ENCODE peak calls at places on chromosome 16, in ten cellular contexts. O is adrenal gland; S is thyroid gland; W is psoas muscle; R is left ventricle myocardium inferior; A is tibial nerve; U is neural progenitor cell; B is AG04450; E is upper lobe of left lung; F is naive thymus-derived CD4-positive, alpha-beta T cell. H is an unnamed sample.
A peak's percentile ranks its signal among the peaks of the same experiment; 100 is the strongest.

GRCh38 chr16:47018223-47018891 is 44.9 kb upstream of the DNAJA2 start:
- DNase-seq in O (peak; percentile 73), S (peak; percentile 62), W (no peak), R (no peak), A (no peak), U (peak; percentile 73), B (no peak), E (peak; percentile 44), F (no peak), H (no peak)

GRCh38 chr16:72946474-72947194 is 101.3 kb downstream of the ZFHX3 start:
- DNase-seq in O (peak; percentile 95), S (peak; percentile 50), W (no peak), R (peak; percentile 42), A (no peak), U (no peak), B (no peak), E (no peak), F (no peak), H (no peak)

GRCh38 chr16:69112285-69113129 is 7.1 kb downstream of the HAS3 start:
- DNase-seq in O (peak; percentile 65), S (peak; percentile 42), W (peak; percentile 43), R (peak; percentile 42), A (peak; percentile 32), U (peak; percentile 84), B (no peak), E (peak; percentile 69), F (peak; percentile 60), H (no peak)

GRCh38 chr16:57314161-57314785 is 29.8 kb upstream of the PLLP start:
- DNase-seq in O (no peak), S (no peak), W (no peak), R (no peak), A (no peak), U (no peak), B (no peak), E (no peak), F (peak; percentile 21), H (no peak)

GRCh38 chr16:11003141-11003540 is 58.8 kb downstream of the CLEC16A start:
- DNase-seq in O (no peak), S (no peak), W (no peak), R (no peak), A (no peak), U (no peak), B (no peak), E (no peak), F (no peak), H (no peak)

GRCh38 chr16:29816694-29817441 is 916 bp downstream of the PAGR1 start:
- DNase-seq in O (peak; percentile 85), S (peak; percentile 83), W (peak; percentile 61), R (peak; percentile 66), A (no peak), U (peak; percentile 62), B (no peak), E (peak; percentile 77), F (peak; percentile 76), H (no peak)

GRCh38 chr16:1028056-1028455 is 44.5 kb upstream of the SSTR5 start:
- DNase-seq in O (no peak), S (no peak), W (no peak), R (no peak), A (no peak), U (no peak), B (no peak), E (no peak), F (no peak), H (no peak)

GRCh38 chr16:64478258-64478906 is 643.5 kb downstream of the CDH11 start:
- DNase-seq in O (no peak), S (peak; percentile 12), W (no peak), R (no peak), A (no peak), U (no peak), B (no peak), E (no peak), F (no peak), H (no peak)

GRCh38 chr16:25912321-25912720 is 220.6 kb downstream of the HS3ST4 start:
- DNase-seq in O (no peak), S (no peak), W (no peak), R (no peak), A (no peak), U (no peak), B (no peak), E (no peak), F (no peak), H (no peak)

GRCh38 chr16:25916091-25916490 is 224.3 kb downstream of the HS3ST4 start:
- DNase-seq in O (no peak), S (no peak), W (no peak), R (no peak), A (no peak), U (no peak), B (no peak), E (no peak), F (no peak), H (no peak)

GRCh38 chr16:25914357-25914962 is 222.7 kb downstream of the HS3ST4 start:
- DNase-seq in O (no peak), S (no peak), W (no peak), R (no peak), A (no peak), U (no peak), B (no peak), E (no peak), F (no peak), H (no peak)
- H3K9me3 ChIP-seq in O (no peaks in the 10 kb centered on the region), S (no peaks in the 10 kb centered on the region), W (no peaks in the 10 kb centered on the region), R (no peaks in the 10 kb centered on the region), A (no peaks in the 10 kb centered on the region), U (no peaks in the 10 kb centered on the region), B (peaks cover 24% of the 10 kb centered on the region), E (no peaks in the 10 kb centered on the region), F (no peaks in the 10 kb centered on the region), H (no peaks in the 10 kb centered on the region)

DNA sequence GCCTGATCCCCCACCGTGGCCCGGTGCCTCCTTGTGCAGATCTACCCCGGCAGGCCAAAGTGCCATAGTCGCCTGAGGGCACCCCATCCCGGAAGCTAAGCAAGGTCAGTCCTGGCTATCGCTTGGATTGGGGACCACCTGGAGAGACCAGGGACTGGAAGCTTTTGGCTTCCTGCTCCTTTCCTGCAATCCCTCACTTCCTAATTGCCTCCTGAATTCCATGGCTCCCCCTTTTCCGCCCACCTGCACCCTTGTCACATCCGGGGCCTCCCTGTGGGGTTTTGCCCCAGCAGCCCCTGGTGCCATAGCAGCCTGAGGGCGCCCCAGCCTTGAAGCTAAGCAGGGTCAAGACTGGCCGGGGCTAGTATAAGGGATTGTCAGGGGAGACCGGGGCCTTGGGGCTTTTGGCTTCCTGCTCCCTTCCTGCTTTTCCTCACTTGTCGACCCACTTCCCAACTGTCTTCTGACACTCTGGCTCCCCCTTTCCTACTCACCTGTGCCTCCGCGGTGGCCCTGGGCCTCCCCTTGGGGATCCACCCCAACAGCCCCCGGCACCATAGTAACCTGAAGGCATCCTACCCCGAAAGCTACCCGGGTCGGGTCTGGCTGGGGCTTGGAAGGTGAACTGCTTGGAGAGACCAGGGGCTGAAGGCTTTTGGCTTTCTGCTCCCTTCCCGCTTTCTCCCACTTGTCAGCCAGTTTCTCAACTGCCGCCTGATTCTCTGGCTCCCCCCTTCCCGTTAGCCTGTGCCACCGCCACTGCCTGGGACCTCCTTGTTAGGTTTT is 2293.6 kb downstream of the TP53TG3F start:
- DNase-seq in O (no peak), S (no peak), W (no peak), R (no peak), A (no peak), U (no peak), B (no peak), E (no peak), F (no peak), H (no peak)
- H3K9me3 ChIP-seq in O (no peaks in the 10 kb centered on the region), S (no peaks in the 10 kb centered on the region), W (peaks cover 7% of the 10 kb centered on the region), R (peaks cover 2% of the 10 kb centered on the region), A (no peaks in the 10 kb centered on the region), U (peaks cover 8% of the 10 kb centered on the region), B (peaks cover 71% of the 10 kb centered on the region), E (peaks cover 2% of the 10 kb centered on the region), F (no peaks in the 10 kb centered on the region), H (peaks cover 16% of the 10 kb centered on the region)

GRCh38 chr16:31888735-31889134 is 15.1 kb downstream of the ZNF267 start:
- DNase-seq in O (no peak), S (no peak), W (no peak), R (no peak), A (no peak), U (no peak), B (no peak), E (no peak), F (no peak), H (no peak)

GRCh38 chr16:31897283-31897682 is 23.7 kb downstream of the ZNF267 start:
- DNase-seq in O (no peak), S (no peak), W (no peak), R (no peak), A (no peak), U (no peak), B (no peak), E (no peak), F (no peak), H (no peak)

GRCh38 chr16:31899505-31899904 is 25.9 kb downstream of the ZNF267 start:
- DNase-seq in O (no peak), S (no peak), W (no peak), R (no peak), A (no peak), U (no peak), B (no peak), E (no peak), F (no peak), H (no peak)

DNA sequence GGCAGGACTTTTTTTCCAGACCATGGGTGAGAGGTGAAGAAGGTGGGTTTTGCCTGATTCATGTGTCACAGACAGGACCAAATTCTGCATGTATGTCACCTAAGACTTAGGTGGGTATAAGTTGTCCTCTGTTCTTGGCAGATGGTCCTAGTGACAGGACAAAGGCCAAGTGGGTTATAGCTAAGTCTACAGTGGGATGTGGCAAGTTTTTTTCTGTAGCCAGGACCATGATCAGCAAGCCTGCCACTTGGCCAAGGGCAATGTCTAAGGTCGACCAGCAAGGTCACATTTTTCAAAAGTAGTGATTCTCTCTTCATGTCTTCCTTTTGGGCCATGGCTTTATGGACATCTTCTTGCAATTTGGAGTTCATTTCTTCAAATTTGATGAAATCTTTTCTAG is 20.2 kb downstream of the ZNF267 start:
- DNase-seq in O (no peak), S (no peak), W (no peak), R (no peak), A (no peak), U (no peak), B (no peak), E (no peak), F (no peak), H (no peak)
- H3K9me3 ChIP-seq in O (no peaks in the 10 kb centered on the region), S (no peaks in the 10 kb centered on the region), W (peaks cover 22% of the 10 kb centered on the region), R (peaks cover 37% of the 10 kb centered on the region), A (no peaks in the 10 kb centered on the region), U (peaks cover 36% of the 10 kb centered on the region), B (peaks cover 19% of the 10 kb centered on the region), E (peaks cover 32% of the 10 kb centered on the region), F (no peaks in the 10 kb centered on the region), H (no peaks in the 10 kb centered on the region)

GRCh38 chr16:81838794-81839193 is 59.7 kb downstream of the PLCG2 start:
- DNase-seq in O (no peak), S (no peak), W (no peak), R (no peak), A (no peak), U (no peak), B (no peak), E (no peak), F (no peak), H (no peak)

GRCh38 chr16:81834868-81835267 is 55.8 kb downstream of the PLCG2 start:
- DNase-seq in O (no peak), S (no peak), W (no peak), R (no peak), A (no peak), U (no peak), B (no peak), E (no peak), F (no peak), H (no peak)

GRCh38 chr16:81833751-81834150 is 54.7 kb downstream of the PLCG2 start:
- DNase-seq in O (no peak), S (no peak), W (no peak), R (no peak), A (no peak), U (no peak), B (no peak), E (no peak), F (no peak), H (no peak)

GRCh38 chr16:81836279-81837054 is 57.4 kb downstream of the PLCG2 start:
- DNase-seq in O (no peak), S (no peak), W (no peak), R (no peak), A (no peak), U (no peak), B (no peak), E (no peak), F (no peak), H (no peak)

DNA sequence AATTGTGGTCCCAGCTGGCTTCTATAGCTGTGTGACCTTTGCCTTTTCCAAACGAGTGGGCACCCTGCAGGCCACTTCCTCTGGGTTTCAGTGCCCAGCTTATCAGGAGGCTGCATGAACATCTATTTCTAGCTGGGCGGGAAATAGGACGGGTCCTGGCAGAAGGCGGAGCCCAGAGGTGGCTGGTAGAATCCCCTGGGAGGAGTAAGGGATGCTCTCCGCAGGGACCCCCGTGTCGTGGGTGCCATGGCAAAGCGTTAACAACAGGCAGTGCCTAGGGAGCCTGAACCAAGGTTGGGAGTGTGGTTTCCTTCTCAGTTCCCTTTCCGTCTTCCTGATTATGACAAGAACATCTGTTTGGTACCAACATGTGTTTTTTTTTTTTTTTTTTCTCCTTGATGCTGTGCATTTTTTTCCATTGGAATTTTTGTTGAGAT is 58.2 kb downstream of the PLCG2 start:
- DNase-seq in O (no peak), S (no peak), W (no peak), R (no peak), A (no peak), U (no peak), B (no peak), E (no peak), F (no peak), H (no peak)
- H3K9me3 ChIP-seq in O (no peaks in the 10 kb centered on the region), S (no peaks in the 10 kb centered on the region), W (no peaks in the 10 kb centered on the region), R (no peaks in the 10 kb centered on the region), A (no peaks in the 10 kb centered on the region), U (no peaks in the 10 kb centered on the region), B (no peaks in the 10 kb centered on the region), E (no peaks in the 10 kb centered on the region), F (no peaks in the 10 kb centered on the region), H (no peaks in the 10 kb centered on the region)

H was measured in iPS DF 6.9.